ENCODE peak calls at places on chromosome 10, in nine cellular contexts. M, Q, I, Y, L, N, K, H and A are unnamed samples. For H3K4me1, the result is how much of the 10 kb centered on the place peaks cover.

GRCh38 chr10:18134509-18134908 is 5.7 kb upstream of the CACNB2 start:
- DNase-seq in M (no peak), Q (no peak), I (no peak), Y (no peak), L (no peak), N (no peak), K (no peak), H (no peak), A (no peak)

GRCh38 chr10:122546242-122546641 is 14.3 kb upstream of the DMBT1 start:
- DNase-seq in M (no peak), Q (no peak), I (no peak), Y (no peak), L (no peak), N (no peak), K (no peak), H (no peak), A (no peak)

GRCh38 chr10:87092861-87093460 is 1.7 kb downstream of the GLUD1 start:
- DNase-seq in M (no peak), Q (no peak), I (peak), Y (peak), L (no peak), N (no peak), K (no peak), H (no peak), A (no peak)

GRCh38 chr10:35690534-35690933 is 48.4 kb upstream of the FZD8 start:
- DNase-seq in M (no peak), Q (no peak), I (no peak), Y (no peak), L (no peak), N (no peak), K (no peak), H (no peak), A (no peak)

GRCh38 chr10:73965890-73966768 is 31.8 kb upstream of the VCL start:
- DNase-seq in M (peak), Q (no peak), I (peak), Y (no peak), L (peak), N (peak), K (no peak), H (peak), A (peak)

GRCh38 chr10:85655394-85655793 is 711.2 kb downstream of the GRID1 start:
- DNase-seq in M (no peak), Q (no peak), I (no peak), Y (no peak), L (no peak), N (no peak), K (no peak), H (no peak), A (no peak)

GRCh38 chr10:97234403-97234802 is 48.6 kb upstream of the SLIT1 start:
- DNase-seq in M (peak), Q (no peak), I (peak), Y (peak), L (no peak), N (no peak), K (no peak), H (no peak), A (no peak)

GRCh38 chr10:79024716-79025112 is 44.1 kb upstream of the ZMIZ1 start:
- DNase-seq in M (no peak), Q (no peak), I (no peak), Y (no peak), L (no peak), N (no peak), K (peak), H (peak), A (peak)

GRCh38 chr10:110426294-110427153 is 71.2 kb upstream of the DUSP5 start:
- DNase-seq in M (no peak), Q (no peak), I (no peak), Y (peak), L (no peak), N (no peak), K (no peak), H (no peak), A (no peak)

GRCh38 chr10:14623931-14624330 is 150.8 kb downstream of the FAM107B start:
- DNase-seq in M (no peak), Q (no peak), I (no peak), Y (no peak), L (no peak), N (no peak), K (no peak), H (no peak), A (no peak)

GRCh38 chr10:79081353-79082034 is 12.7 kb downstream of the ZMIZ1 start:
- DNase-seq in M (no peak), Q (peak), I (no peak), Y (peak), L (peak), N (peak), K (no peak), H (peak), A (no peak)

GRCh38 chr10:79068203-79068561 is 584 bp upstream of the ZMIZ1 start:
- DNase-seq in M (no peak), Q (peak), I (peak), Y (no peak), L (no peak), N (no peak), K (no peak), H (no peak), A (no peak)

GRCh38 chr10:129131439-129132122 is 335.5 kb upstream of the MGMT start:
- DNase-seq in M (no peak), Q (no peak), I (no peak), Y (no peak), L (no peak), N (no peak), K (no peak), H (no peak), A (no peak)

GRCh38 chr10:43822509-43823236 is 174.0 kb upstream of the ZNF32 start:
- DNase-seq in M (no peak), Q (no peak), I (no peak), Y (no peak), L (no peak), N (no peak), K (no peak), H (no peak), A (no peak)

GRCh38 chr10:119153661-119154060 is 11.9 kb downstream of the SFXN4 start:
- DNase-seq in M (no peak), Q (no peak), I (no peak), Y (peak), L (no peak), N (no peak), K (no peak), H (no peak), A (no peak)

GRCh38 chr10:118911361-118911760 is 118.2 kb upstream of the NANOS1 start:
- DNase-seq in M (peak), Q (no peak), I (no peak), Y (peak), L (no peak), N (no peak), K (no peak), H (no peak), A (no peak)

GRCh38 chr10:79982861-79983260 is 34.0 kb upstream of the SFTPD start:
- DNase-seq in M (no peak), Q (no peak), I (peak), Y (no peak), L (no peak), N (no peak), K (no peak), H (no peak), A (no peak)

GRCh38 chr10:78210976-78211375 is 177.3 kb downstream of the RPS24 start:
- DNase-seq in M (no peak), Q (no peak), I (no peak), Y (no peak), L (no peak), N (no peak), K (no peak), H (no peak), A (no peak)

GRCh38 chr10:104824378-104825006 is 183.4 kb downstream of the SORCS3 start:
- DNase-seq in M (peak), Q (no peak), I (peak), Y (peak), L (peak), N (peak), K (no peak), H (peak), A (no peak)

GRCh38 chr10:88045544-88046415 is 182.4 kb downstream of the PTEN start:
- DNase-seq in M (no peak), Q (no peak), I (peak), Y (no peak), L (no peak), N (no peak), K (no peak), H (no peak), A (no peak)

GRCh38 chr10:129424978-129425377 is 42.1 kb upstream of the MGMT start:
- DNase-seq in M (no peak), Q (no peak), I (no peak), Y (no peak), L (no peak), N (no peak), K (no peak), H (no peak), A (no peak)

GRCh38 chr10:9508616-9509015 is 1454.1 kb downstream of the GATA3 start:
- DNase-seq in M (no peak), Q (no peak), I (no peak), Y (no peak), L (no peak), N (no peak), K (no peak), H (no peak), A (no peak)

DNA sequence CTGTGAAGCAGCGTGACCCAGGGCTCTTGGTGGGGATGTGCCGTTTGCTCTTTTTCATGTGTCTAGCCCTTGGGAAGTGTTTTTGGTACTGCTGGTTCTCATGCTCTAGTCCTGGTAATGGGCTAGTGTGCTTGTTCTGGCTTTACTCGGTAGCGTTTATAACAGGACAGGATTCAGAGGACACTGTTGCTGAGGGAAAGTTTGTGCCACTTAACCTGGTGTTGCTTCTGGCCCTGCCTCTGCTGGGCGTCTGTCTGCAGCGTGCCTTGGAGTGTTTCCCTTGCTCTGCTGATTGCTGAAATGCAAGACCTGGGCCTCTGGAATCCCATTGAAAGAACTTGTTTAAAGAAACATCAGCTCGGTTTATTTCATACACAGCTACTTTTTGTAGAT is 35.0 kb downstream of the INPP5A start:
- DNase-seq in M (no peak), Q (no peak), I (no peak), Y (no peak), L (no peak), N (no peak), K (no peak), H (no peak), A (no peak)
- H3K4me1 ChIP-seq in M (under half), Q (half or more), I (under half), Y (half or more), L (half or more), N (half or more), K (under half), H (under half), A (half or more)

GRCh38 chr10:44997105-44997748 is 3.5 kb upstream of the ZNF22 start:
- DNase-seq in M (no peak), Q (no peak), I (no peak), Y (no peak), L (no peak), N (no peak), K (no peak), H (no peak), A (no peak)

GRCh38 chr10:44995914-44996633 is 4.6 kb upstream of the ZNF22 start:
- DNase-seq in M (no peak), Q (no peak), I (no peak), Y (no peak), L (peak), N (peak), K (no peak), H (peak), A (no peak)

GRCh38 chr10:45000138-45000763 is 472 bp upstream of the ZNF22 start:
- DNase-seq in M (no peak), Q (no peak), I (peak), Y (no peak), L (peak), N (peak), K (no peak), H (peak), A (no peak)

GRCh38 chr10:44995581-44995913 is 5.2 kb upstream of the ZNF22 start:
- DNase-seq in M (no peak), Q (no peak), I (no peak), Y (no peak), L (no peak), N (no peak), K (no peak), H (no peak), A (no peak)

GRCh38 chr10:44998146-44998631 is 2.5 kb upstream of the ZNF22 start:
- DNase-seq in M (no peak), Q (no peak), I (no peak), Y (no peak), L (no peak), N (no peak), K (no peak), H (no peak), A (no peak)
- H3K4me1 ChIP-seq in M (under half), Q (half or more), I (under half), Y (under half), L (half or more), N (half or more), K (under half), H (under half), A (half or more)

DNA sequence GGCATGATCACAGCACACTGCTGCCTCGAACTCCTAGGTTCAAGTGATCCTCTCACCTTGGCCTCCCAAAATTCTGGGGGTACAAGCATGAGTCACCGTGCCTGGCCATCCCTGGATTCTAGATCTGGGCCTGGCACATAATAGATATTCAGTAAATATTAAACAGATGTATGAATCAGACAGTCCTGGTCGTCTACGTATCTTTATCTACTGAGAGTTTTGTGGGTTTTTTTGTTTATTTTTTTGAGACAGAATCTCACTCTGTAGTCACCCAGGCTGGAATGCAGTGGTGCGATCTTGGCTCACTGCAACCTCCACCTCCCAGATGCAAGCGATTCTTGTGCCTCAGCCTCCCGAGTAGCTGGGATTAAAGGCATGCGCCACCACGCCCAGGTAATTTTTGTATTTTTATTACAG is 24.3 kb upstream of the ITGB1 start:
- DNase-seq in M (no peak), Q (no peak), I (no peak), Y (no peak), L (no peak), N (no peak), K (no peak), H (no peak), A (no peak)
- H3K4me1 ChIP-seq in M (half or more), Q (half or more), I (under half), Y (half or more), L (under half), N (under half), K (under half), H (under half), A (under half)

GRCh38 chr10:61897671-61898434 is 3.6 kb upstream of the ARID5B start:
- DNase-seq in M (no peak), Q (no peak), I (peak), Y (peak), L (peak), N (no peak), K (no peak), H (peak), A (peak)
- H3K4me1 ChIP-seq in M (under half), Q (under half), I (under half), Y (half or more), L (under half), N (half or more), K (under half), H (under half), A (under half)

GRCh38 chr10:5618042-5618441 is 48.4 kb downstream of the ASB13 start:
- DNase-seq in M (no peak), Q (no peak), I (no peak), Y (no peak), L (no peak), N (no peak), K (no peak), H (peak), A (no peak)
- H3K4me1 ChIP-seq in M (under half), Q (under half), I (under half), Y (under half), L (under half), N (under half), K (under half), H (under half), A (under half)

DNA sequence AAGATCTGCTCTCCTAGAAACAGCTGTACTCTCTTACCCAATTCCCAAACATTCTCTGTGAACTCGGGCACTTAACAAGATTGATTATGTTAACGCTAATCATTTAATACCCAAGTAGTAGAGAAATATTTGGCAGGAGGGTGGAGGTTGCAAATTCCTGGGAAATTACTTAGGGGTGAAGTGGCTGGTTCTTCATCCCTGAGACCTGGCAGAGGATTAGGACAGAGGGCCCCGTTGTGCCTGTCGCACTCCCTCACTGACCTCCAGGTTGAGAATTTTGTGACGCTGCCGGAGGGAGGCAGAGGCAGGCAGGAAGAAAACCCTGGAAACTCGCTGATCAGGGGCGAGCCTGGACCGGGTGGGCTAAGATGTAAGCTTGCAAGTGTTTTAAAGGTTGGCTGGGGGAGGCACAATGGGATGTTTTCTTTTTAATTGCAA is 182.6 kb downstream of the TCF7L2 start:
- DNase-seq in M (no peak), Q (no peak), I (peak), Y (no peak), L (no peak), N (no peak), K (no peak), H (no peak), A (no peak)
- H3K4me1 ChIP-seq in M (under half), Q (under half), I (half or more), Y (under half), L (under half), N (under half), K (under half), H (under half), A (under half)

GRCh38 chr10:124646483-124647352 is 97.5 kb downstream of the FAM53B start:
- DNase-seq in M (no peak), Q (peak), I (no peak), Y (no peak), L (peak), N (peak), K (no peak), H (peak), A (peak)
- H3K4me1 ChIP-seq in M (under half), Q (half or more), I (under half), Y (under half), L (half or more), N (half or more), K (half or more), H (under half), A (half or more)

DNA sequence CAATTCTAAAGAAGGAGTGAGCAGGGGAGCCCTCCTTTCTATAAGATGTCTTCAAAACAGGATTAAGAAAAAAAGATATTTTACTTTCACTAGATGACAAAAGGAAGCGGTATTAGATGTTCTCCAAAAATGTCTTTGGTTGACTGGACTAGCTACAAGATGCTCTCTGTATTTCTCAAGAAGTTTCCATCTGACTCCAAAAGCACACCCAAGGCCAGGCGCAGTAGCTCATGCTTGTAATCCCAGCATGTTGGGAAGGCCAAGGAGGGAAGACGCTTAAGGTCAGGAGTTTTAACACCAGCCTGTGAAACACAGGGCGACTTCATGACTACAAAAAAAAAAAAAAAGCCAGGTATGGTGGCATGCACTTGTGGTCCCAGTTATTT is 84.5 kb downstream of the PIP4K2A start:
- DNase-seq in M (no peak), Q (no peak), I (no peak), Y (no peak), L (no peak), N (no peak), K (no peak), H (no peak), A (no peak)
- H3K4me1 ChIP-seq in M (half or more), Q (half or more), I (half or more), Y (under half), L (under half), N (half or more), K (half or more), H (under half), A (under half)

DNA sequence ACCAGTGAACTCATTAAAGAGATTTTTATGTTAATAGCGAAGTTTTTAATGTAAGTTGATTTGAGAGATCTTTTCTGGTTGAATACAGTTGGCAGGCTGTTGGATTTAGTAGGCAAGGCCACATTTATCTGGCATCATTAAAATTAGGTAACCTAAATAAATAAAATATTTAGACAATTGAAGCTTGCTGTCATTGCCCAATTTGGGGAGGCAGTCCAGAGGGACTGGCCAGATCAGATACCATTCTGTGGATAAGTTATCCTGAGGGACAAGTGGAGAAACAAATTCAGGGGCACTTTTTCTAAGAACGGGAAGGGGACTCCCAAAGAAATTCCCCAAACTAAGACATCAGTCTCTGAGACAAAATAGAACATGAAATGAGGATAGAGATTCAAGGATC is 397.8 kb downstream of the GFRA1 start:
- DNase-seq in M (no peak), Q (no peak), I (no peak), Y (no peak), L (no peak), N (no peak), K (no peak), H (no peak), A (no peak)
- H3K4me1 ChIP-seq in M (under half), Q (under half), I (under half), Y (under half), L (under half), N (under half), K (under half), H (under half), A (under half)